ENCODE peak calls at places on chromosomes 11 and 22, in eight cellular contexts. V is RWPE1, W is GM20000, T is mesothelial cell of epicardium, S is choroid plexus epithelial cell, A is prostate gland, I is esophagus squamous epithelium, B is Panc1. C is an unnamed sample.

GRCh38 chr22:20013382-20013871 is 3.2 kb downstream of the ARVCF start:
- DNase-seq in V (no peak), W (peak), T (peak), S (peak), A (no peak), I (no peak), B (no peak), C (no peak)

GRCh38 chr11:35167451-35167954 is 28.5 kb downstream of the CD44 start:
- DNase-seq in V (no peak), W (no peak), T (no peak), S (peak), A (no peak), I (no peak), B (no peak), C (no peak)

GRCh38 chr22:30290679-30291333 is 1.5 kb upstream of the CASTOR1 start:
- DNase-seq in V (peak), W (no peak), T (no peak), S (peak), A (peak), I (no peak), B (no peak), C (peak)

GRCh38 chr11:86176165-86176884 is 68.2 kb upstream of the EED start:
- DNase-seq in V (no peak), W (peak), T (no peak), S (peak), A (no peak), I (no peak), B (no peak), C (no peak)

GRCh38 chr11:100930185-100930778 is 199.3 kb downstream of the PGR start:
- DNase-seq in V (peak), W (peak), T (no peak), S (peak), A (peak), I (no peak), B (no peak), C (no peak)

GRCh38 chr22:44109417-44109816 is 71.3 kb upstream of the PARVG start:
- DNase-seq in V (no peak), W (no peak), T (no peak), S (no peak), A (no peak), I (no peak), B (no peak), C (no peak)

GRCh38 chr11:77130763-77131513 is 2.9 kb downstream of the MYO7A start:
- DNase-seq in V (no peak), W (no peak), T (no peak), S (peak), A (no peak), I (no peak), B (no peak), C (no peak)

GRCh38 chr22:36617694-36618522 is 85.6 kb downstream of the CACNG2 start:
- DNase-seq in V (no peak), W (no peak), T (no peak), S (no peak), A (no peak), I (no peak), B (no peak), C (no peak)

GRCh38 chr11:70505331-70505731 is 107.0 kb downstream of the CTTN start:
- DNase-seq in V (no peak), W (no peak), T (no peak), S (no peak), A (no peak), I (no peak), B (no peak), C (no peak)

GRCh38 chr22:46682011-46682731 is 55.9 kb downstream of the CERK start:
- DNase-seq in V (no peak), W (no peak), T (no peak), S (no peak), A (no peak), I (no peak), B (no peak), C (no peak)

GRCh38 chr22:46678003-46678657 is 57.9 kb downstream of the GRAMD4 start:
- DNase-seq in V (no peak), W (no peak), T (no peak), S (no peak), A (no peak), I (no peak), B (no peak), C (no peak)

GRCh38 chr22:46679711-46680269 is 58.3 kb downstream of the CERK start:
- DNase-seq in V (no peak), W (no peak), T (no peak), S (no peak), A (no peak), I (no peak), B (no peak), C (no peak)

GRCh38 chr22:46678785-46679700 is 58.9 kb downstream of the GRAMD4 start:
- DNase-seq in V (no peak), W (no peak), T (no peak), S (peak), A (no peak), I (no peak), B (no peak), C (no peak)

GRCh38 chr22:46681010-46681409 is 57.0 kb downstream of the CERK start:
- DNase-seq in V (no peak), W (peak), T (no peak), S (no peak), A (no peak), I (no peak), B (no peak), C (no peak)
- TF ChIP-seq CTCF in V (no peak), W (peak), T (no peak), S (peak), A (no peak), I (no peak), B (no peak), C (no peak)

GRCh38 chr11:65378208-65378927 is 4.1 kb downstream of the SLC25A45 start:
- DNase-seq in V (no peak), W (no peak), T (no peak), S (no peak), A (no peak), I (no peak), B (no peak), C (no peak)
- TF ChIP-seq CTCF in V (no peak), W (no peak), T (no peak), S (no peak), A (no peak), I (no peak), B (no peak), C (no peak)

GRCh38 chr11:91768783-91769182 is 455.8 kb upstream of the FAT3 start:
- DNase-seq in V (no peak), W (no peak), T (no peak), S (no peak), A (no peak), I (no peak), B (no peak), C (no peak)

GRCh38 chr11:91776660-91777059 is 448.0 kb upstream of the FAT3 start:
- DNase-seq in V (no peak), W (no peak), T (no peak), S (no peak), A (no peak), I (no peak), B (no peak), C (no peak)

GRCh38 chr11:91778758-91779157 is 445.9 kb upstream of the FAT3 start:
- DNase-seq in V (no peak), W (no peak), T (no peak), S (no peak), A (no peak), I (no peak), B (no peak), C (no peak)

GRCh38 chr11:91773090-91773489 is 451.5 kb upstream of the FAT3 start:
- DNase-seq in V (no peak), W (no peak), T (no peak), S (no peak), A (no peak), I (no peak), B (no peak), C (no peak)
- TF ChIP-seq CTCF in V (no peak), W (no peak), T (no peak), S (no peak), A (no peak), I (no peak), B (peak), C (no peak)

DNA sequence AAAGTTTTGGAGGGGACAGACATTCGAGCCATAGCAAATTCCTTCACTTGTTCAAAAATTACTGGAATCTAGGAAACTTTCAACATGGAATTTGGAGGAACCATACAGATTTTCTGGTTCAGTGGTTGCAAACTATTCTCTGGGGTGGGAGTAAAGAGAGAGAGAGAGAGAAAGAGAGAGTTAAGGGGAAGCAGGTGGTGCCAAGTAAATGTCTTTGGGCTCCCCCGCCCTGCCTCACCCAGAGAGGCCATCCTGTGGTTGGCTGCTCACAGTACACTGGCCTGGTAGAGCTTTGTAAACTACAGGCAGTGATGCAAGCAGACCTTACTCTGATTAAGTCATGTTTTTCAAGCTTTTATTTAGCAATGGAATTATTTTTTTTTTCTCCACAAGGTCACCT is 82.6 kb downstream of the ADAMTS15 start:
- DNase-seq in V (no peak), W (no peak), T (no peak), S (peak), A (no peak), I (no peak), B (no peak), C (no peak)
- TF ChIP-seq CTCF in V (no peak), W (no peak), T (no peak), S (no peak), A (no peak), I (no peak), B (no peak), C (no peak)

DNA sequence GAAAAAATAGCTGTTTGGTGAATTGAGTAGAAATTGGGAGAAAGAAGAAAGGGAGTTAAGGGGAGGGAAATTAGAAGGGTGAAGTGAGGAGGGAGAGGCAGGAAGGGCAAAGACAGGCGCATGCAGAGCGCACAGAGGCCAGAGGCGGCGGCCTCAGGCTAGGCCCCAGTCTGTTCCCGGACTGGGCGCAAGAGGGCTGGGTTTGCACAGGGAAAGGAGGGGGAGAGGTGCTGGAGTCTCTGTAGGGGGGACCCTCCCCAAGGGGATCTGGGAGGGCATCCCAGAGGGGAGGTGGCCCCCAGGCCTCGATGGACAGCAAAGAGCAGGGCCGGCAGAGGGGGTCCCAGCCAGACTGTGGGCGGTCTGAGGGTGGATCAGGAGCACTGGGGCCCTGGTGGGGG is 1.3 kb upstream of the FLRT1 start:
- DNase-seq in V (no peak), W (no peak), T (no peak), S (no peak), A (no peak), I (no peak), B (no peak), C (no peak)
- TF ChIP-seq CTCF in V (no peak), W (no peak), T (no peak), S (no peak), A (no peak), I (no peak), B (no peak), C (no peak)

GRCh38 chr11:94593030-94593429 is 25.9 kb downstream of the PIWIL4 start:
- DNase-seq in V (no peak), W (no peak), T (no peak), S (peak), A (no peak), I (no peak), B (no peak), C (no peak)

GRCh38 chr11:94602430-94603372 is 35.5 kb downstream of the PIWIL4 start:
- DNase-seq in V (peak), W (peak), T (no peak), S (peak), A (peak), I (no peak), B (peak), C (no peak)

GRCh38 chr11:94599510-94599909 is 32.3 kb downstream of the PIWIL4 start:
- DNase-seq in V (no peak), W (no peak), T (no peak), S (no peak), A (no peak), I (no peak), B (no peak), C (no peak)

GRCh38 chr11:94595061-94595460 is 27.9 kb downstream of the PIWIL4 start:
- DNase-seq in V (no peak), W (no peak), T (no peak), S (no peak), A (no peak), I (no peak), B (no peak), C (no peak)

DNA sequence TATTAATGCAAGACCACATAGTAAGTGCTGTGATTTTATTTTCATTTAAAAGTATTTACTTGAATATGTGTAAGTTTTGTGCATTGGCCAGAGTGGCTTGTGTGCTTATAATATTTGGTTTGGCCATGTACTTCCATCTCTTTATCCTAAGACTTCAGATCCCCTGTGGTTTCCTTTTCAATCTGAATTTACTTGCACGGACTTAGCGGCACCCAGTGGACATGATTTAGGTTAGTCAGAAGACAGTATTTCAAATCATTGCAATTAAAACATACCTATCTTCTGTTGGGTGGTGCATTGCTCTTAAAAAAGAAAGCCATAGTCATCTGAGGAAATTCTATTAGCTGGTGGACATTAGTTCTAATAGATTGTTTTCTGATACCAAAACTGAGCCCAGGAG is 30.7 kb downstream of the PIWIL4 start:
- DNase-seq in V (no peak), W (no peak), T (no peak), S (peak), A (no peak), I (no peak), B (no peak), C (no peak)
- TF ChIP-seq CTCF in V (no peak), W (no peak), T (no peak), S (peak), A (peak), I (no peak), B (peak), C (peak)

GRCh38 chr11:118198370-118198769 is 21.9 kb upstream of the SCN2B start:
- DNase-seq in V (peak), W (peak), T (peak), S (peak), A (peak), I (no peak), B (peak), C (peak)
- TF ChIP-seq CTCF in V (peak), W (peak), T (peak), S (peak), A (peak), I (peak), B (peak), C (peak)

DNA sequence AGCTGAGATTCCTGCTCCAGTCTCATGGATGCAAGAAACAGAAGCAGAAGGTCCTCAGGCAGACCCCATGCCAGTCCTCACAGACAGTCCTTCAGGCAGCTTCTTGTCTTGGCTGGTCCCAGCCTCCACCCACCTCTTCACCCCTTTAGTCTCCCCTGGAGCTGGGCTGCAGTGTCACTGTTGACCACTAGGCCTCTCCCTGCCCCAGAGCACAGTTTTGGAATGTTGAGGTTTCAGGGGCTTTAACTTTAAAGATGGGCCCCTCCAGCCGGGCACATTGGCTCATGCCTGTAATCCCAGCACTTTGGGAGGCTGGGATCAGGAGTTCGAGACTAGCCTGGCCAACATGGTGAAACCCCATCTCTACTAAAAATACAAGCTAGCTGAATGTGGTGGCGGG is 39.5 kb upstream of the GCAT start:
- DNase-seq in V (no peak), W (no peak), T (no peak), S (no peak), A (no peak), I (no peak), B (no peak), C (no peak)
- TF ChIP-seq CTCF in V (no peak), W (peak), T (peak), S (peak), A (no peak), I (peak), B (no peak), C (no peak)

DNA sequence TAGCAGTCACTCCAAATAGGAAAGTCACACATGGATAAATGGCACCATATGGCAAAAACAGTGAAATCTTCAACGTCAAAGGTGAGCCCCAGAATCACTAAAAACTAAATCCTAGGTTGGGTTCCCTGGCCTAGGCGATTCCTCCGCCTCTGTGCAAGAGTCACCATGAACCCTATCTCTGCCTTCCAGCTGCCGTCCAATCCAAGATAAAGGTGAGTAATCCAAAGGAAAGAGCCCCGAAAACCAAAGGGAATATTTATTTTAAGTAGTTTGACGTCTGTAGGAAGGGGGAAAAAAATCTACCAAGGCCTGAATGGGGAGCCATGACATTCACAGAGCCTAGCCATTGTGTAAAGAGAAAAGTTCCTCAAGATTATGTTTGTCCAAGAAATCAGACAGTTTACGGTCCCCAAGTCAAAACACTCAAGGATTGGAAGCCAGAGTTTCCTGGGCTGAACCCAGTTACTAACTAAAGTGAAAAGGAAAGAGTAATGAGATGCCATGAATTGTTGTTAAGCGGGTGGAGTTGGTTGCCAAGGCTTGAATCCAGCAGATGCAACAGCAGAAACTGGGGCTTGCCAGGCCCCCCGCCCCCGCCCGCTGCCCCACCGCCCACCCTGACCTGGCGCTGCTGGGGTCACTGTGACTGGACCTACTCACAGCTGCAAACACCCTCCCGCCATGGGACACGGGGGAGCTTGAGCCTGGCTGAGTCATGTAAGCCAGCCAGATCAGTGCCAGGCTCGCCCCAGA is 39.7 kb upstream of the ETS1 start:
- DNase-seq in V (no peak), W (no peak), T (no peak), S (no peak), A (no peak), I (no peak), B (no peak), C (no peak)
- TF ChIP-seq CTCF in V (no peak), W (no peak), T (no peak), S (no peak), A (no peak), I (no peak), B (no peak), C (no peak)